ENCODE peak calls at places on chromosomes 13 and 19, in ten cellular contexts. One of them, this sample, is unnamed.
A peak's percentile ranks its signal among the peaks of the same experiment; 100 is the strongest.

GRCh38 chr19:52648336-52648990 is 10.3 kb upstream of the ZNF83 start:
- DNase-seq in hepatocyte: no peak
- DNase-seq in ascending aorta: no peak
- DNase-seq in MM.1S: no peak
- DNase-seq in cardiac muscle cell: no peak
- DNase-seq in mammary epithelial cell: peak; percentile 28
- DNase-seq in suprapubic skin: no peak
- DNase-seq in pancreas: no peak
- DNase-seq in testis: no peak
- DNase-seq in GM23338: no peak
- DNase-seq in this sample: no peak

GRCh38 chr19:47623921-47624391 is 15.0 kb downstream of the BICRA start:
- DNase-seq in hepatocyte: peak; percentile 66
- DNase-seq in ascending aorta: no peak
- DNase-seq in MM.1S: no peak
- DNase-seq in cardiac muscle cell: peak; percentile 17
- DNase-seq in mammary epithelial cell: peak; percentile 60
- DNase-seq in suprapubic skin: no peak
- DNase-seq in pancreas: no peak
- DNase-seq in testis: no peak
- DNase-seq in GM23338: no peak
- DNase-seq in this sample: no peak

GRCh38 chr19:16830679-16831078 is 1.5 kb downstream of the SIN3B start:
- DNase-seq in hepatocyte: no peak
- DNase-seq in ascending aorta: no peak
- DNase-seq in MM.1S: no peak
- DNase-seq in cardiac muscle cell: no peak
- DNase-seq in mammary epithelial cell: no peak
- DNase-seq in suprapubic skin: no peak
- DNase-seq in pancreas: no peak
- DNase-seq in testis: no peak
- DNase-seq in GM23338: no peak
- DNase-seq in this sample: no peak

GRCh38 chr13:106205871-106206270 is 329.6 kb downstream of the EFNB2 start:
- DNase-seq in hepatocyte: no peak
- DNase-seq in ascending aorta: no peak
- DNase-seq in MM.1S: no peak
- DNase-seq in cardiac muscle cell: no peak
- DNase-seq in mammary epithelial cell: no peak
- DNase-seq in suprapubic skin: no peak
- DNase-seq in pancreas: no peak
- DNase-seq in testis: no peak
- DNase-seq in GM23338: peak; percentile 19
- DNase-seq in this sample: no peak

GRCh38 chr13:108920137-108920536 is 290.7 kb downstream of the MYO16 start:
- DNase-seq in hepatocyte: no peak
- DNase-seq in ascending aorta: no peak
- DNase-seq in MM.1S: no peak
- DNase-seq in cardiac muscle cell: no peak
- DNase-seq in mammary epithelial cell: no peak
- DNase-seq in suprapubic skin: no peak
- DNase-seq in pancreas: no peak
- DNase-seq in testis: no peak
- DNase-seq in GM23338: no peak
- DNase-seq in this sample: no peak

GRCh38 chr13:38042771-38043170 is 173.2 kb upstream of the TRPC4 start:
- DNase-seq in hepatocyte: no peak
- DNase-seq in ascending aorta: no peak
- DNase-seq in MM.1S: no peak
- DNase-seq in cardiac muscle cell: no peak
- DNase-seq in mammary epithelial cell: no peak
- DNase-seq in suprapubic skin: no peak
- DNase-seq in pancreas: no peak
- DNase-seq in testis: no peak
- DNase-seq in GM23338: no peak
- DNase-seq in this sample: no peak

GRCh38 chr13:39676315-39676876 is 20.9 kb downstream of the COG6 start:
- DNase-seq in hepatocyte: peak; percentile 59
- DNase-seq in ascending aorta: no peak
- DNase-seq in MM.1S: peak; percentile 43
- DNase-seq in cardiac muscle cell: peak; percentile 60
- DNase-seq in mammary epithelial cell: peak; percentile 21
- DNase-seq in suprapubic skin: no peak
- DNase-seq in pancreas: no peak
- DNase-seq in testis: peak; percentile 46
- DNase-seq in GM23338: peak; percentile 77
- DNase-seq in this sample: peak; percentile 33

GRCh38 chr13:44243198-44243852 is 130.3 kb upstream of the SERP2 start:
- DNase-seq in hepatocyte: peak; percentile 46
- DNase-seq in ascending aorta: no peak
- DNase-seq in MM.1S: peak; percentile 82
- DNase-seq in cardiac muscle cell: peak; percentile 87
- DNase-seq in mammary epithelial cell: peak; percentile 78
- DNase-seq in suprapubic skin: no peak
- DNase-seq in pancreas: no peak
- DNase-seq in testis: no peak
- DNase-seq in GM23338: peak; percentile 81
- DNase-seq in this sample: peak; percentile 80

GRCh38 chr13:97810152-97810551 is 143.3 kb upstream of the IPO5 start:
- DNase-seq in hepatocyte: peak; percentile 52
- DNase-seq in ascending aorta: no peak
- DNase-seq in MM.1S: no peak
- DNase-seq in cardiac muscle cell: peak; percentile 6
- DNase-seq in mammary epithelial cell: no peak
- DNase-seq in suprapubic skin: no peak
- DNase-seq in pancreas: no peak
- DNase-seq in testis: no peak
- DNase-seq in GM23338: peak; percentile 34
- DNase-seq in this sample: no peak

GRCh38 chr19:45568732-45569131 is 15.9 kb downstream of the OPA3 start:
- DNase-seq in hepatocyte: peak; percentile 26
- DNase-seq in ascending aorta: no peak
- DNase-seq in MM.1S: no peak
- DNase-seq in cardiac muscle cell: no peak
- DNase-seq in mammary epithelial cell: peak; percentile 85
- DNase-seq in suprapubic skin: no peak
- DNase-seq in pancreas: no peak
- DNase-seq in testis: no peak
- DNase-seq in GM23338: no peak
- DNase-seq in this sample: no peak

GRCh38 chr13:86569974-86570373 is 770.8 kb upstream of the SLITRK6 start:
- DNase-seq in hepatocyte: no peak
- DNase-seq in ascending aorta: no peak
- DNase-seq in MM.1S: no peak
- DNase-seq in cardiac muscle cell: no peak
- DNase-seq in mammary epithelial cell: peak; percentile 16
- DNase-seq in suprapubic skin: no peak
- DNase-seq in pancreas: no peak
- DNase-seq in testis: no peak
- DNase-seq in GM23338: no peak
- DNase-seq in this sample: no peak

GRCh38 chr19:45137179-45137761 is 23.5 kb downstream of the NKPD1 start:
- DNase-seq in hepatocyte: no peak
- DNase-seq in ascending aorta: no peak
- DNase-seq in MM.1S: peak; percentile 95
- DNase-seq in cardiac muscle cell: no peak
- DNase-seq in mammary epithelial cell: no peak
- DNase-seq in suprapubic skin: no peak
- DNase-seq in pancreas: no peak
- DNase-seq in testis: no peak
- DNase-seq in GM23338: no peak
- DNase-seq in this sample: peak; percentile 11

GRCh38 chr13:44853641-44854040 is 135.6 kb downstream of the NUFIP1 start:
- DNase-seq in hepatocyte: peak; percentile 43
- DNase-seq in ascending aorta: no peak
- DNase-seq in MM.1S: no peak
- DNase-seq in cardiac muscle cell: no peak
- DNase-seq in mammary epithelial cell: no peak
- DNase-seq in suprapubic skin: no peak
- DNase-seq in pancreas: peak; percentile 89
- DNase-seq in testis: no peak
- DNase-seq in GM23338: no peak
- DNase-seq in this sample: no peak

GRCh38 chr19:49337267-49338022 is 2.2 kb downstream of the CD37 start:
- DNase-seq in hepatocyte: no peak
- DNase-seq in ascending aorta: peak; percentile 56
- DNase-seq in MM.1S: no peak
- DNase-seq in cardiac muscle cell: no peak
- DNase-seq in mammary epithelial cell: no peak
- DNase-seq in suprapubic skin: no peak
- DNase-seq in pancreas: no peak
- DNase-seq in testis: peak; percentile 0
- DNase-seq in GM23338: peak; percentile 33
- DNase-seq in this sample: no peak
- H3K4me1 ChIP-seq in hepatocyte: no peaks in the 10 kb centered on the region
- H3K4me1 ChIP-seq in ascending aorta: peaks cover 6% of the 10 kb centered on the region
- H3K4me1 ChIP-seq in MM.1S: peaks cover 16% of the 10 kb centered on the region
- H3K4me1 ChIP-seq in cardiac muscle cell: no peaks in the 10 kb centered on the region
- H3K4me1 ChIP-seq in mammary epithelial cell: peaks cover 13% of the 10 kb centered on the region
- H3K4me1 ChIP-seq in suprapubic skin: peaks cover 30% of the 10 kb centered on the region
- H3K4me1 ChIP-seq in pancreas: no peaks in the 10 kb centered on the region
- H3K4me1 ChIP-seq in testis: peaks cover 8% of the 10 kb centered on the region
- H3K4me1 ChIP-seq in GM23338: peaks cover 15% of the 10 kb centered on the region
- H3K4me1 ChIP-seq in this sample: no peaks in the 10 kb centered on the region

GRCh38 chr19:11674067-11674492 is 64.7 kb downstream of the ZNF823 start:
- DNase-seq in hepatocyte: no peak
- DNase-seq in ascending aorta: no peak
- DNase-seq in MM.1S: no peak
- DNase-seq in cardiac muscle cell: no peak
- DNase-seq in mammary epithelial cell: no peak
- DNase-seq in suprapubic skin: no peak
- DNase-seq in pancreas: no peak
- DNase-seq in testis: no peak
- DNase-seq in GM23338: peak; percentile 70
- DNase-seq in this sample: no peak
- TF ChIP-seq CTCF in hepatocyte: no peak
- TF ChIP-seq CTCF in ascending aorta: no peak
- TF ChIP-seq CTCF in MM.1S: no peak
- TF ChIP-seq CTCF in cardiac muscle cell: no peak
- TF ChIP-seq CTCF in mammary epithelial cell: no peak
- TF ChIP-seq CTCF in suprapubic skin: no peak
- TF ChIP-seq CTCF in pancreas: no peak
- TF ChIP-seq CTCF in testis: no peak
- TF ChIP-seq CTCF in GM23338: peak; percentile 33
- TF ChIP-seq CTCF in this sample: no peak

DNA sequence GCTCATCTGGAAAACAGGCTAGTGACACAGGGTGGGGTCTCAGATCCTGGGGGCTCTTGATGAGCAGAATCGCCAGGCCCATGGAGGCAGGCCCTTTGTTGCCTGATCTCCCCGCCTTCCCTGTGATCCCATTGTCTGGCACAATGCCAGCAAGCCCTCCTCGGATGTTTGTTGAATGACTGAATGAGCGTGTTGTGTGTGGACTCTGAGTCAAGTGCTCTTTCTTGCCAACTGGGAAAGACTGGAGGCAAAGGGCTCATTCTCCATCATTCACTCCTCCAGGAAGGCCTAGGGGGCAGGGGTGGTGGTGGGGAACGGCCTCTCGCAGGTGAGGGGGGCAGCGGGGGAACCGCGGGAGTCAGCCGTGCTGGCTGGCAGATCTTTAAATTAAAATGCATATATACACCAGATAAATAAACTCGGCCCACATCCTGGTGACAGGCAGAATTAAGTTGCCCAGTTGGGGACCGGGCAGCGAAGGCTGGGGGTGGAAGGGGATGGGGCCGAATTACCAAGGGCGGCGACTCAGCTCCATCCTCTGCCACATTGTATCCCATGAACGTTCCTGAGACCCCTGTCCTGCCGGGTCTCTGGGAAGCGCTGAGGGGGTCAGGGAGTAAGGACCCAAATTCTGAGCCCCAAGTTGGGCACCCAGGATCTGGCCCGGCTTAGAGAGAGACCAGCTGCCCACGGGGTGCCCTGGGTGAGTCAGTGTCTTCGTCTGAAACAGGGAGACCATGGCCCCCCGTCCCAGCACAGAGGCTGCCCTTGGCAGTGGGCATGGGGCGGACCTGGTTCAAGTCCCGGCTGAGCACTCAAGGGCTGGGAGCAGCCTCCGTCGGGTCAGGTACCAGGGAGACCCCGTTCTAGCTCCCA is 24.5 kb downstream of the EFNA2 start:
- DNase-seq in hepatocyte: no peak
- DNase-seq in ascending aorta: no peak
- DNase-seq in MM.1S: no peak
- DNase-seq in cardiac muscle cell: no peak
- DNase-seq in mammary epithelial cell: no peak
- DNase-seq in suprapubic skin: no peak
- DNase-seq in pancreas: no peak
- DNase-seq in testis: no peak
- DNase-seq in GM23338: no peak
- DNase-seq in this sample: peak; percentile 15
- H3K4me1 ChIP-seq in hepatocyte: peaks cover 13% of the 10 kb centered on the region
- H3K4me1 ChIP-seq in ascending aorta: no peaks in the 10 kb centered on the region
- H3K4me1 ChIP-seq in MM.1S: no peaks in the 10 kb centered on the region
- H3K4me1 ChIP-seq in cardiac muscle cell: no peaks in the 10 kb centered on the region
- H3K4me1 ChIP-seq in mammary epithelial cell: peaks cover 15% of the 10 kb centered on the region
- H3K4me1 ChIP-seq in suprapubic skin: peaks cover 7% of the 10 kb centered on the region
- H3K4me1 ChIP-seq in pancreas: no peaks in the 10 kb centered on the region
- H3K4me1 ChIP-seq in testis: no peaks in the 10 kb centered on the region
- H3K4me1 ChIP-seq in GM23338: no peaks in the 10 kb centered on the region
- H3K4me1 ChIP-seq in this sample: peaks cover 6% of the 10 kb centered on the region

GRCh38 chr19:3804429-3804828 is 18.2 kb upstream of the MATK start:
- DNase-seq in hepatocyte: no peak
- DNase-seq in ascending aorta: no peak
- DNase-seq in MM.1S: no peak
- DNase-seq in cardiac muscle cell: no peak
- DNase-seq in mammary epithelial cell: no peak
- DNase-seq in suprapubic skin: no peak
- DNase-seq in pancreas: no peak
- DNase-seq in testis: no peak
- DNase-seq in GM23338: no peak
- DNase-seq in this sample: no peak

GRCh38 chr19:3803114-3803888 is 17.1 kb upstream of the MATK start:
- DNase-seq in hepatocyte: no peak
- DNase-seq in ascending aorta: no peak
- DNase-seq in MM.1S: no peak
- DNase-seq in cardiac muscle cell: no peak
- DNase-seq in mammary epithelial cell: no peak
- DNase-seq in suprapubic skin: no peak
- DNase-seq in pancreas: no peak
- DNase-seq in testis: no peak
- DNase-seq in GM23338: no peak
- DNase-seq in this sample: no peak

GRCh38 chr19:3798137-3798536 is 12.0 kb upstream of the MATK start:
- DNase-seq in hepatocyte: no peak
- DNase-seq in ascending aorta: no peak
- DNase-seq in MM.1S: no peak
- DNase-seq in cardiac muscle cell: no peak
- DNase-seq in mammary epithelial cell: no peak
- DNase-seq in suprapubic skin: no peak
- DNase-seq in pancreas: no peak
- DNase-seq in testis: no peak
- DNase-seq in GM23338: no peak
- DNase-seq in this sample: no peak

GRCh38 chr19:3803986-3804385 is 17.8 kb upstream of the MATK start:
- DNase-seq in hepatocyte: no peak
- DNase-seq in ascending aorta: no peak
- DNase-seq in MM.1S: no peak
- DNase-seq in cardiac muscle cell: no peak
- DNase-seq in mammary epithelial cell: no peak
- DNase-seq in suprapubic skin: no peak
- DNase-seq in pancreas: no peak
- DNase-seq in testis: no peak
- DNase-seq in GM23338: no peak
- DNase-seq in this sample: no peak

GRCh38 chr19:3801412-3802096 is 15.4 kb upstream of the MATK start:
- DNase-seq in hepatocyte: no peak
- DNase-seq in ascending aorta: no peak
- DNase-seq in MM.1S: no peak
- DNase-seq in cardiac muscle cell: peak; percentile 32
- DNase-seq in mammary epithelial cell: peak; percentile 24
- DNase-seq in suprapubic skin: no peak
- DNase-seq in pancreas: no peak
- DNase-seq in testis: peak; percentile 36
- DNase-seq in GM23338: peak; percentile 90
- DNase-seq in this sample: peak; percentile 52
- TF ChIP-seq CTCF in hepatocyte: peak; percentile 20
- TF ChIP-seq CTCF in ascending aorta: no peak
- TF ChIP-seq CTCF in MM.1S: no peak
- TF ChIP-seq CTCF in cardiac muscle cell: peak; percentile 26
- TF ChIP-seq CTCF in mammary epithelial cell: peak; percentile 31
- TF ChIP-seq CTCF in suprapubic skin: no peak
- TF ChIP-seq CTCF in pancreas: no peak
- TF ChIP-seq CTCF in testis: no peak
- TF ChIP-seq CTCF in GM23338: peak; percentile 52
- TF ChIP-seq CTCF in this sample: peak; percentile 31

This sample was measured in BE2C.